ENCODE peak calls at places on chromosomes 2 and 18, in six cellular contexts. One of them, this sample, is unnamed.
A peak's percentile ranks its signal among the peaks of the same experiment; 100 is the strongest.

GRCh38 chr18:21593540-21594257 is 6.8 kb downstream of the ESCO1 start:
- DNase-seq in neuronal stem cell: no peak
- DNase-seq in mesenchymal stem cell: no peak
- DNase-seq in IMR-90: no peak
- DNase-seq in H1: no peak
- DNase-seq in trophoblast cell: no peak
- DNase-seq in this sample: no peak

GRCh38 chr2:197952540-197953202 is 148.3 kb downstream of the PLCL1 start:
- DNase-seq in neuronal stem cell: no peak
- DNase-seq in mesenchymal stem cell: no peak
- DNase-seq in IMR-90: no peak
- DNase-seq in H1: no peak
- DNase-seq in trophoblast cell: no peak
- DNase-seq in this sample: no peak

GRCh38 chr2:135709992-135710391 is 31.7 kb upstream of the UBXN4 start:
- DNase-seq in neuronal stem cell: peak; percentile 56
- DNase-seq in mesenchymal stem cell: peak; percentile 51
- DNase-seq in IMR-90: peak; percentile 39
- DNase-seq in H1: no peak
- DNase-seq in trophoblast cell: peak; percentile 79
- DNase-seq in this sample: no peak

GRCh38 chr2:105578166-105578565 is 166.5 kb upstream of the NCK2 start:
- DNase-seq in neuronal stem cell: no peak
- DNase-seq in mesenchymal stem cell: no peak
- DNase-seq in IMR-90: no peak
- DNase-seq in H1: no peak
- DNase-seq in trophoblast cell: no peak
- DNase-seq in this sample: no peak

GRCh38 chr18:75100832-75101630 is 107.9 kb downstream of the PTGR3 start:
- DNase-seq in neuronal stem cell: no peak
- DNase-seq in mesenchymal stem cell: no peak
- DNase-seq in IMR-90: no peak
- DNase-seq in H1: no peak
- DNase-seq in trophoblast cell: no peak
- DNase-seq in this sample: no peak

GRCh38 chr2:159266554-159266953 is 19.9 kb downstream of the WDSUB1 start:
- DNase-seq in neuronal stem cell: no peak
- DNase-seq in mesenchymal stem cell: no peak
- DNase-seq in IMR-90: no peak
- DNase-seq in H1: no peak
- DNase-seq in trophoblast cell: no peak
- DNase-seq in this sample: no peak

GRCh38 chr18:45760443-45761036 is 36.6 kb downstream of the SLC14A1 start:
- DNase-seq in neuronal stem cell: no peak
- DNase-seq in mesenchymal stem cell: no peak
- DNase-seq in IMR-90: peak; percentile 38
- DNase-seq in H1: no peak
- DNase-seq in trophoblast cell: no peak
- DNase-seq in this sample: no peak

GRCh38 chr2:26610504-26611335 is 30.4 kb downstream of the CIB4 start:
- DNase-seq in neuronal stem cell: no peak
- DNase-seq in mesenchymal stem cell: no peak
- DNase-seq in IMR-90: no peak
- DNase-seq in H1: no peak
- DNase-seq in trophoblast cell: no peak
- DNase-seq in this sample: no peak

GRCh38 chr2:101991731-101992145 is at the start of gene IL1R2:
- DNase-seq in neuronal stem cell: no peak
- DNase-seq in mesenchymal stem cell: no peak
- DNase-seq in IMR-90: no peak
- DNase-seq in H1: no peak
- DNase-seq in trophoblast cell: peak; percentile 29
- DNase-seq in this sample: no peak

GRCh38 chr2:4091013-4091412 is 387.6 kb downstream of the DCDC2C start:
- DNase-seq in neuronal stem cell: no peak
- DNase-seq in mesenchymal stem cell: no peak
- DNase-seq in IMR-90: no peak
- DNase-seq in H1: no peak
- DNase-seq in trophoblast cell: no peak
- DNase-seq in this sample: no peak

GRCh38 chr18:2853926-2854664 is 7.3 kb downstream of the EMILIN2 start:
- DNase-seq in neuronal stem cell: no peak
- DNase-seq in mesenchymal stem cell: no peak
- DNase-seq in IMR-90: no peak
- DNase-seq in H1: no peak
- DNase-seq in trophoblast cell: peak; percentile 48
- DNase-seq in this sample: no peak

GRCh38 chr2:241014764-241015163 is 16.3 kb downstream of the SNED1 start:
- DNase-seq in neuronal stem cell: no peak
- DNase-seq in mesenchymal stem cell: no peak
- DNase-seq in IMR-90: no peak
- DNase-seq in H1: no peak
- DNase-seq in trophoblast cell: no peak
- DNase-seq in this sample: no peak
- H4K91ac ChIP-seq in neuronal stem cell: no peak overlapping the region
- H4K91ac ChIP-seq in mesenchymal stem cell: no peak overlapping the region
- H4K91ac ChIP-seq in IMR-90: no peak overlapping the region
- H4K91ac ChIP-seq in H1: no peak overlapping the region
- H4K91ac ChIP-seq in trophoblast cell: no peak overlapping the region
- H4K91ac ChIP-seq in this sample: no peak overlapping the region

GRCh38 chr18:51013259-51013658 is 16.8 kb upstream of the SMAD4 start:
- DNase-seq in neuronal stem cell: no peak
- DNase-seq in mesenchymal stem cell: no peak
- DNase-seq in IMR-90: no peak
- DNase-seq in H1: no peak
- DNase-seq in trophoblast cell: no peak
- DNase-seq in this sample: no peak
- H4K91ac ChIP-seq in neuronal stem cell: no peak overlapping the region
- H4K91ac ChIP-seq in mesenchymal stem cell: no peak overlapping the region
- H4K91ac ChIP-seq in IMR-90: no peak overlapping the region
- H4K91ac ChIP-seq in H1: no peak overlapping the region
- H4K91ac ChIP-seq in trophoblast cell: no peak overlapping the region
- H4K91ac ChIP-seq in this sample: no peak overlapping the region

GRCh38 chr2:112720785-112721184 is at the start of gene NT5DC4:
- DNase-seq in neuronal stem cell: no peak
- DNase-seq in mesenchymal stem cell: no peak
- DNase-seq in IMR-90: no peak
- DNase-seq in H1: no peak
- DNase-seq in trophoblast cell: no peak
- DNase-seq in this sample: no peak

GRCh38 chr2:112722816-112723555 is 2.2 kb downstream of the NT5DC4 start:
- DNase-seq in neuronal stem cell: no peak
- DNase-seq in mesenchymal stem cell: no peak
- DNase-seq in IMR-90: no peak
- DNase-seq in H1: no peak
- DNase-seq in trophoblast cell: no peak
- DNase-seq in this sample: no peak

GRCh38 chr2:112714836-112715631 is 5.8 kb upstream of the NT5DC4 start:
- DNase-seq in neuronal stem cell: no peak
- DNase-seq in mesenchymal stem cell: peak; percentile 58
- DNase-seq in IMR-90: peak; percentile 61
- DNase-seq in H1: no peak
- DNase-seq in trophoblast cell: peak; percentile 77
- DNase-seq in this sample: no peak

GRCh38 chr2:112721819-112722522 is 1.2 kb downstream of the NT5DC4 start:
- DNase-seq in neuronal stem cell: no peak
- DNase-seq in mesenchymal stem cell: no peak
- DNase-seq in IMR-90: no peak
- DNase-seq in H1: no peak
- DNase-seq in trophoblast cell: no peak
- DNase-seq in this sample: no peak

DNA sequence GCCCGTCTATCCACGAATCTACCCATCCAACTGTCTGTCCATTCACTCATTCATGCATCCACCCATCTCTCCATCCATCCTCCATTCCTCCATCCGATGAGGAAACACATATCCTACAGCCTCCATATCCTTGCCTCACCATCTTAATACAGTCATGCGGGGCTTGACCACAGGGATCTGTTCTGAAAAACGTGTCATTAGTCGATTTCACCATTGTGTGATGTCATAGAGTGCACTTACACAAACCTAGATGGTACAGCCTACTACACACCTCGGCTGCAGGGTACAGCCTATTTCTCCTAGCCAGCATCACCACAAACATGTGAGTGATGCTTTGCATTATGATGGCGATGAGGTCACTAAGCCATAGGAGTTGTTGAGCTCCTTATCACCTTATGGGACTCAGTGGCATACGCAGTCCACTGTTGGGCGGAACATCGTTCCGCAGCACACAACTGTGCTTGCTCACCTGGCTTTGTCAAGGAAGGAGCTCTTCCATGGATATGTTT is 1.9 kb upstream of the NT5DC4 start:
- DNase-seq in neuronal stem cell: no peak
- DNase-seq in mesenchymal stem cell: no peak
- DNase-seq in IMR-90: no peak
- DNase-seq in H1: no peak
- DNase-seq in trophoblast cell: peak; percentile 93
- DNase-seq in this sample: no peak
- H4K91ac ChIP-seq in neuronal stem cell: no peak overlapping the region
- H4K91ac ChIP-seq in mesenchymal stem cell: no peak overlapping the region
- H4K91ac ChIP-seq in IMR-90: no peak overlapping the region
- H4K91ac ChIP-seq in H1: no peak overlapping the region
- H4K91ac ChIP-seq in trophoblast cell: no peak overlapping the region
- H4K91ac ChIP-seq in this sample: no peak overlapping the region

GRCh38 chr2:202436631-202437030 is 60.5 kb downstream of the BMPR2 start:
- DNase-seq in neuronal stem cell: no peak
- DNase-seq in mesenchymal stem cell: no peak
- DNase-seq in IMR-90: peak; percentile 21
- DNase-seq in H1: no peak
- DNase-seq in trophoblast cell: no peak
- DNase-seq in this sample: no peak
- H4K91ac ChIP-seq in neuronal stem cell: no peak overlapping the region
- H4K91ac ChIP-seq in mesenchymal stem cell: no peak overlapping the region
- H4K91ac ChIP-seq in IMR-90: no peak overlapping the region
- H4K91ac ChIP-seq in H1: no peak overlapping the region
- H4K91ac ChIP-seq in trophoblast cell: no peak overlapping the region
- H4K91ac ChIP-seq in this sample: no peak overlapping the region

GRCh38 chr2:128661289-128661688 is 342.6 kb upstream of the HS6ST1 start:
- DNase-seq in neuronal stem cell: no peak
- DNase-seq in mesenchymal stem cell: no peak
- DNase-seq in IMR-90: no peak
- DNase-seq in H1: no peak
- DNase-seq in trophoblast cell: no peak
- DNase-seq in this sample: no peak
- H4K91ac ChIP-seq in neuronal stem cell: no peak overlapping the region
- H4K91ac ChIP-seq in mesenchymal stem cell: no peak overlapping the region
- H4K91ac ChIP-seq in IMR-90: no peak overlapping the region
- H4K91ac ChIP-seq in H1: no peak overlapping the region
- H4K91ac ChIP-seq in trophoblast cell: no peak overlapping the region
- H4K91ac ChIP-seq in this sample: no peak overlapping the region

DNA sequence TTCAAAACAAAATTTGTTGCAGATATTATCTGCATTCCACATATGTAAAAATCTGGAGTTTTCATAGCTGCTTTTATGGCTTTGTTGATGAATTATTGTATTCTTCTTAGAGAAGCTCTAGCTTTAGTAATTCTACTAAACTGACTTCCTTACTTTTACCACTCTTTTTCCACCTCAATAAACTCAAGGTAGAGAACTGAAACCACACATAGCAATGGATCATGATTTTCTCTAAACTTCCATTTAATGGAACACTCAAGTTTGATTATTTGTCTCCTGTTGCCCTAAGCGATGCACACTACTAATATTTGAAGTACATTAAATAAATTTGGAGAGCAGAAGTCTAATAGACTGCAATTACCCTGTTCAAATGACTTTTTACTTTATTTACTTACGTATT is 192.0 kb downstream of the NBAS start:
- DNase-seq in neuronal stem cell: no peak
- DNase-seq in mesenchymal stem cell: no peak
- DNase-seq in IMR-90: no peak
- DNase-seq in H1: no peak
- DNase-seq in trophoblast cell: no peak
- DNase-seq in this sample: no peak
- H4K91ac ChIP-seq in neuronal stem cell: no peak overlapping the region
- H4K91ac ChIP-seq in mesenchymal stem cell: no peak overlapping the region
- H4K91ac ChIP-seq in IMR-90: no peak overlapping the region
- H4K91ac ChIP-seq in H1: no peak overlapping the region
- H4K91ac ChIP-seq in trophoblast cell: no peak overlapping the region
- H4K91ac ChIP-seq in this sample: no peak overlapping the region